ENCODE peak calls at places on chromosomes 16 and 17, in ten cellular contexts. H is GM10248, K is cardiac fibroblast, X is prostate gland, P is astrocyte of the cerebellum, E is lung, U is body of pancreas, G is stomach, B is epithelial cell of esophagus, Z is endothelial cell of umbilical vein. O is an unnamed sample.

GRCh38 chr16:84449156-84450140 is 55.0 kb downstream of the MEAK7 start:
- DNase-seq in H (no peak), K (no peak), X (peak), P (no peak), E (no peak), U (peak), G (peak), B (no peak), Z (no peak), O (no peak)

GRCh38 chr17:1485311-1485747 is 7.2 kb downstream of the MYO1C start:
- DNase-seq in H (peak), K (peak), X (no peak), P (no peak), E (peak), U (peak), G (peak), B (no peak), Z (peak), O (no peak)

GRCh38 chr16:77171750-77172635 is 19.0 kb upstream of the MON1B start:
- DNase-seq in H (peak), K (peak), X (peak), P (peak), E (no peak), U (peak), G (no peak), B (peak), Z (peak), O (peak)

GRCh38 chr17:29847527-29847931 is 82.5 kb downstream of the SSH2 start:
- DNase-seq in H (no peak), K (peak), X (no peak), P (no peak), E (no peak), U (no peak), G (no peak), B (no peak), Z (no peak), O (no peak)

GRCh38 chr17:36089888-36090836 is at the start of gene CCL3:
- DNase-seq in H (peak), K (no peak), X (no peak), P (no peak), E (no peak), U (no peak), G (no peak), B (no peak), Z (no peak), O (no peak)

GRCh38 chr17:46995841-46996571 is 17.0 kb upstream of the RPRML start:
- DNase-seq in H (no peak), K (peak), X (no peak), P (no peak), E (no peak), U (no peak), G (no peak), B (peak), Z (peak), O (peak)

GRCh38 chr16:31706318-31706717 is 167.3 kb upstream of the ZNF267 start:
- DNase-seq in H (no peak), K (no peak), X (no peak), P (no peak), E (peak), U (no peak), G (no peak), B (no peak), Z (no peak), O (no peak)

GRCh38 chr16:79045191-79045590 is 555.3 kb downstream of the MAF start:
- DNase-seq in H (no peak), K (no peak), X (no peak), P (no peak), E (no peak), U (no peak), G (no peak), B (no peak), Z (no peak), O (no peak)

GRCh38 chr17:58615768-58616659 is 75.8 kb downstream of the TEX14 start:
- DNase-seq in H (peak), K (peak), X (no peak), P (no peak), E (no peak), U (no peak), G (no peak), B (no peak), Z (no peak), O (no peak)

GRCh38 chr17:79133214-79133613 is 58.6 kb downstream of the ENGASE start:
- DNase-seq in H (no peak), K (no peak), X (no peak), P (no peak), E (no peak), U (no peak), G (no peak), B (no peak), Z (no peak), O (no peak)

GRCh38 chr17:78753316-78754250 is 28.5 kb downstream of the CYTH1 start:
- DNase-seq in H (no peak), K (no peak), X (no peak), P (no peak), E (no peak), U (no peak), G (no peak), B (peak), Z (no peak), O (no peak)

GRCh38 chr17:39962642-39963220 is at the start of gene GSDMA:
- DNase-seq in H (no peak), K (no peak), X (no peak), P (no peak), E (no peak), U (no peak), G (no peak), B (no peak), Z (no peak), O (no peak)

GRCh38 chr16:86215233-86215978 is 294.9 kb upstream of the FOXF1 start:
- DNase-seq in H (no peak), K (no peak), X (no peak), P (no peak), E (no peak), U (peak), G (no peak), B (no peak), Z (no peak), O (no peak)

GRCh38 chr17:56771975-56772374 is 61.7 kb downstream of the C17orf67 start:
- DNase-seq in H (no peak), K (no peak), X (no peak), P (no peak), E (no peak), U (no peak), G (no peak), B (no peak), Z (no peak), O (no peak)

GRCh38 chr17:10681866-10682446 is 15.4 kb downstream of the SCO1 start:
- DNase-seq in H (no peak), K (peak), X (no peak), P (no peak), E (no peak), U (no peak), G (no peak), B (no peak), Z (no peak), O (no peak)

GRCh38 chr17:67585077-67585602 is 132.6 kb upstream of the NOL11 start:
- DNase-seq in H (no peak), K (no peak), X (no peak), P (no peak), E (no peak), U (no peak), G (no peak), B (peak), Z (peak), O (no peak)
- TF ChIP-seq CTCF in H (no peak), K (no peak), X (no peak), P (no peak), E (no peak), U (no peak), G (no peak), B (no peak), Z (no peak), O (no peak)

GRCh38 chr17:77543779-77544178 is 403.0 kb downstream of the SEC14L1 start:
- DNase-seq in H (no peak), K (no peak), X (no peak), P (no peak), E (no peak), U (no peak), G (no peak), B (no peak), Z (no peak), O (no peak)

GRCh38 chr17:77542551-77543490 is 402.1 kb downstream of the SEC14L1 start:
- DNase-seq in H (peak), K (peak), X (peak), P (peak), E (peak), U (peak), G (peak), B (peak), Z (peak), O (peak)

GRCh38 chr17:77548967-77549366 is 408.2 kb downstream of the SEC14L1 start:
- DNase-seq in H (no peak), K (no peak), X (no peak), P (no peak), E (no peak), U (no peak), G (no peak), B (no peak), Z (no peak), O (no peak)

GRCh38 chr17:77544347-77544746 is 403.6 kb downstream of the SEC14L1 start:
- DNase-seq in H (no peak), K (no peak), X (no peak), P (no peak), E (no peak), U (no peak), G (no peak), B (no peak), Z (no peak), O (no peak)

GRCh38 chr17:77546772-77547201 is 406.0 kb downstream of the SEC14L1 start:
- DNase-seq in H (no peak), K (no peak), X (no peak), P (no peak), E (no peak), U (no peak), G (no peak), B (no peak), Z (no peak), O (no peak)
- TF ChIP-seq CTCF in H (no peak), K (no peak), X (no peak), P (no peak), E (no peak), U (no peak), G (no peak), B (no peak), Z (no peak), O (no peak)

DNA sequence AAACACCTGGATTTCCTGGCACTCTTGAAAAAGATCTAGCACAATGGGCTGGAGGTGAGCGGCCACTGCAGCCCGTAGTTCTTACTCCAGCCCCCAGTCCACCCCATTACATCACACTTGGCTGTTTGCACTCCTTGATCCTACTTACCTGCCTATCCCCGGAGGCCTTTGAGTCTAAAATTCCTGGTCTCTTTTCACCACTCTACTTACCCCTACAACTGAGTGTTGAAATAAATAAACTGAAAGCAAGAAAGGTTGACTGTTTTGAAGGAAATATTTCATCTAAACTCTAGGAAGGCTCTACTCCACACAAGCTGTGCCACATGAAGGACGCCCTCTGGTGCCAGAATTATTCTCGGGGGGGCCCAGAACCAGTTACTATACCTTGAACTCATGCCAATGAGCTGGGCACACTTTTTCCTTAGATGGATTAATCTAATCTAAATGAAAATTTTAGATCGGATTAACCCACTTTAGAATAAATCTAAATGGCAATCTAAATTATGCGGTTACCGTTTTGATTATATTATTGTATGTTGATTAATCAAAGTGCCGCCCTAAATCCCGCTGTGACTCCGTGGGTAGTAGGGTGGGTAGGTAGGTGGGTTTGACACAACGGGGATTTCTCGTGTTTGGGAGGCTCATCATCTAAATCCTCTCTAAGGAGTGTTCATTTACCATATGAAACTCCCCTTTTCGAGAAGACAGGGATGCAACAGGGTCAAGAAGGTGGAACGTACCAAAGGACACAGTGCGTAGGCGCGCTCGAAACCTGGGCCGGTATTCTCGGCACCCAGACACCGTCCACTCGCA is 651 bp upstream of the EIF1 start:
- DNase-seq in H (no peak), K (peak), X (peak), P (no peak), E (peak), U (peak), G (peak), B (peak), Z (no peak), O (peak)
- TF ChIP-seq CTCF in H (peak), K (no peak), X (peak), P (peak), E (peak), U (peak), G (peak), B (peak), Z (peak), O (no peak)

GRCh38 chr17:50542795-50543774 is 3.9 kb upstream of the SPATA20 start:
- DNase-seq in H (no peak), K (no peak), X (peak), P (no peak), E (peak), U (peak), G (peak), B (peak), Z (no peak), O (peak)
- TF ChIP-seq CTCF in H (no peak), K (no peak), X (peak), P (no peak), E (no peak), U (no peak), G (no peak), B (no peak), Z (no peak), O (no peak)

GRCh38 chr16:66580605-66581209 is 1.4 kb downstream of the CMTM2 start:
- DNase-seq in H (no peak), K (peak), X (no peak), P (peak), E (no peak), U (no peak), G (no peak), B (peak), Z (no peak), O (peak)
- TF ChIP-seq CTCF in H (no peak), K (peak), X (no peak), P (peak), E (no peak), U (no peak), G (no peak), B (peak), Z (no peak), O (no peak)

DNA sequence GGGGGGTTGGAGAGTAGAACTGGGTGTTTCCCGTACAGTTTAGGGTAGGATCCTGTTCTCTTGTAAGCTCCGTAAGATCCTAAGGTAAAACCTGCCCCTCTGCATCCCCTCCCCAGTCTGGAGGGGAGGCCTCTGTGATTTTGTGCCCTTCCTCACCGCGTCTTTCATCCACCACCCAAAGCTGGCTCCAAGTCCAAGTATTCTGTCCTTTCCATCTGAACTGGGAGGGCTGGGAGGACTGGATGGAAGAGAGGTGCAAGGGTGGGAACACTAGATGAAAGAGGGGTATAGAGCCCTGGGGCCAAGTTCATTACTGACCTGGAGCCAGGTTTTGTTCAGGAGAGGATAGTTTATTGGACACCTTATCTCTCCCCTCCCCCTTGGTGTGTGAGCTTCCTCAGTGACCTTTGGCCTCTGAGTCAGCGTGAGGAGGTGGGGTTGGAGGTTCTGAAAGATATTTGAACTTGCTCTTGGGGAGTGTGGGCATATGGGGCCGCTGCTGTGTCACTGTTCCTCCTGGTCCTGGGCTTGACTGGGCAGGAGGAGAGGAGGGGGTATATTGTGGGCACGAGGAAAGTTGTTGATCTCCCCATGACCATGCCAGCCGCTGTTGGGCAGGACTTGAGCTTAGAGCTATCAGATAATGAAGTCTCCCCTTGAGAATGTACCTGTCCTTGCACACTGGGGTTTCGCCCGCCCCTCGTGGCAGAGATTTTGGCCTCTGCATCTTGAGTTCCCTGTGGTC is 1.6 kb downstream of the LASP1 start:
- DNase-seq in H (peak), K (peak), X (peak), P (no peak), E (peak), U (peak), G (peak), B (peak), Z (peak), O (peak)
- TF ChIP-seq CTCF in H (peak), K (no peak), X (no peak), P (no peak), E (no peak), U (no peak), G (no peak), B (no peak), Z (peak), O (no peak)

DNA sequence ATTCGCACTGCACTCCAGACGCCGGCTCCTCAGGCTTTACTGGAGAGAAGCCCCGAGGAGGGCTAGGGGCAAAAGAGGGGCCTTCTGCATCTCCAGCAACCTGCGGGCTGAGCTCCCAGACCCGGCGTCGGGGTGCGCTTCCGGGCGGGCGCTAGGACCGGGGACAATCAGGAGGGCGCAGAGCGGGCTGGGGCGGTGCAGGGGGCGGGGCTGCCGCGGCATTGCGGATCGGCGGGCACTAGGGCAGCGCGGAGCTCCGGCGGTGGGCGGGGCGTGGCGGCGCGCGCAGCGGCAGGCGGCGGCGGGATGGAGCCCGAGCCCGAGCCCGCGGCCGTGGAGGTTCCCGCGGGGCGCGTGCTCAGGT is at the start of gene TSEN54:
- DNase-seq in H (peak), K (peak), X (peak), P (peak), E (peak), U (peak), G (peak), B (peak), Z (peak), O (peak)
- TF ChIP-seq CTCF in H (no peak), K (no peak), X (no peak), P (no peak), E (no peak), U (peak), G (no peak), B (no peak), Z (no peak), O (no peak)

GRCh38 chr17:42980274-42980765 is at the start of gene RUNDC1:
- DNase-seq in H (peak), K (peak), X (peak), P (peak), E (peak), U (peak), G (peak), B (peak), Z (peak), O (peak)

GRCh38 chr17:42982266-42982665 is 1.9 kb downstream of the RUNDC1 start:
- DNase-seq in H (no peak), K (no peak), X (peak), P (no peak), E (no peak), U (no peak), G (no peak), B (no peak), Z (no peak), O (no peak)

GRCh38 chr17:42975265-42975664 is 4.6 kb downstream of the PTGES3L start:
- DNase-seq in H (no peak), K (no peak), X (no peak), P (no peak), E (no peak), U (no peak), G (no peak), B (no peak), Z (no peak), O (no peak)

GRCh38 chr17:42980766-42981397 is 517 bp downstream of the RUNDC1 start:
- DNase-seq in H (peak), K (peak), X (peak), P (no peak), E (peak), U (peak), G (peak), B (peak), Z (peak), O (peak)

DNA sequence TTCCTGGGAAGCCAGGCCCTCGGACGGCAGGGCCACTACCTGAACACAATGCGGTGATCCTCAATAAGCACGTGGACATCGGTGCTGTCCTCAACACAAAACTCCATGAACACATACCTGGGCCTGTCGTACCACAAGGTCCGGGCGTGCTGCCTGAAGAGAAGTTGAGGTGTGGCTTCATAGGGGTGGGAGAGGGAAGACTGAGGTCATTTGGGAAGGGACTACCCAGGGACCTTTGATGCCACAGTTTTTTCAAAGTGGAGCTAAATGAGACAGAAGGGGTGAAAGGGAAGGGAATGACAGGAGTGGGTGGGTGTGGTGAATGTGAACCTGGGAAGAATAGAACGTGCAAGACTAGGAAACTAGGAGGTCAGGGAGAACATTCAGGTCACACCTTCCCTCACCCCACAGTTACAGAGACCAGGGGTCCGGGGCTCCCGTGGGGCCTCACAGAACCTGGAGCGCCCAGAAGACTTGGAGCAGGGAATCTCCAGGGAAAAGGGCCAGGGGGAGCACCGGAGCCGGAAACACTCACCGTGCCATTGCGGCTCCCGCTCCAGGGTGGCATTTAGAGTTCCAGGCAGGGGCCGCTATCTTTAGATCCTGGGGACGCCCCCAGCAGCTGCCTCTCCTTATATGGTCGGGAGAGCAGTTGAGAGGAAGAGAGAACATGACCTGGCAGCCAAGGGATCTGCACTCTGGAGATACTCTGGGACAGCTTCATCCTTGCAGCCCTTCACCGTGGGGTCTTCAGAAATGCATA is at the start of gene PTGES3L:
- DNase-seq in H (peak), K (peak), X (peak), P (no peak), E (no peak), U (peak), G (no peak), B (no peak), Z (no peak), O (peak)
- TF ChIP-seq CTCF in H (no peak), K (no peak), X (no peak), P (no peak), E (no peak), U (no peak), G (no peak), B (no peak), Z (no peak), O (no peak)

GRCh38 chr17:75241502-75241901 is 19.9 kb downstream of the GGA3 start:
- DNase-seq in H (no peak), K (no peak), X (no peak), P (no peak), E (no peak), U (no peak), G (no peak), B (no peak), Z (no peak), O (no peak)

GRCh38 chr17:75241143-75241430 is 20.3 kb downstream of the GGA3 start:
- DNase-seq in H (no peak), K (peak), X (no peak), P (no peak), E (no peak), U (no peak), G (no peak), B (no peak), Z (no peak), O (no peak)

GRCh38 chr17:75239214-75239613 is 22.2 kb downstream of the GGA3 start:
- DNase-seq in H (no peak), K (no peak), X (no peak), P (no peak), E (no peak), U (no peak), G (no peak), B (no peak), Z (no peak), O (no peak)

GRCh38 chr17:75239778-75240393 is 21.5 kb downstream of the GGA3 start:
- DNase-seq in H (no peak), K (no peak), X (no peak), P (no peak), E (no peak), U (no peak), G (no peak), B (no peak), Z (no peak), O (no peak)

GRCh38 chr17:75240394-75241142 is 20.8 kb downstream of the GGA3 start:
- DNase-seq in H (peak), K (peak), X (no peak), P (no peak), E (no peak), U (no peak), G (no peak), B (peak), Z (peak), O (peak)
- TF ChIP-seq CTCF in H (peak), K (peak), X (peak), P (peak), E (peak), U (peak), G (peak), B (peak), Z (peak), O (peak)

O was measured in MCF 10A.